ENCODE peak calls at places on chromosomes 11 and 22, in five cellular contexts. W is sigmoid colon, G is astrocyte of the spinal cord, L is HL-60, V is upper lobe of right lung. D is an unnamed sample.

GRCh38 chr11:46237248-46238077 is 40.0 kb upstream of the CREB3L1 start:
- DNase-seq in L (peak), V (peak), G (peak), W (peak), D (peak)

GRCh38 chr11:64007629-64008282 is 21.5 kb downstream of the OTUB1 start:
- DNase-seq in W (peak), L (no peak), G (no peak), V (peak), D (peak)

GRCh38 chr11:128620306-128621175 is 33.2 kb upstream of the ETS1 start:
- DNase-seq in W (no peak), L (no peak), V (no peak), G (no peak), D (no peak)

GRCh38 chr22:37930270-37930951 is 23.0 kb downstream of the C22orf23 start:
- DNase-seq in W (no peak), V (no peak), L (peak), G (no peak), D (peak)

GRCh38 chr11:83971063-83971462 is 684.9 kb upstream of the CCDC90B start:
- DNase-seq in G (peak), V (no peak), W (no peak), L (no peak), D (peak)

GRCh38 chr11:113376156-113376555 is 11.4 kb upstream of the ANKK1 start:
- DNase-seq in V (no peak), L (no peak), G (no peak), W (no peak), D (peak)

GRCh38 chr11:1303196-1303821 is 6.1 kb downstream of the TOLLIP start:
- DNase-seq in W (no peak), V (peak), G (no peak), L (peak), D (no peak)

GRCh38 chr11:1025410-1026162 is 10.9 kb downstream of the MUC6 start:
- DNase-seq in W (no peak), G (no peak), L (no peak), V (no peak), D (no peak)

GRCh38 chr11:114257621-114258558 is 38.3 kb upstream of the NNMT start:
- DNase-seq in G (peak), W (peak), L (peak), V (peak), D (no peak)

GRCh38 chr11:123707206-123707605 is 34.3 kb downstream of the ZNF202 start:
- DNase-seq in V (no peak), L (no peak), G (no peak), W (no peak), D (no peak)

GRCh38 chr11:8597182-8597581 is 3.2 kb upstream of the STK33 start:
- DNase-seq in L (peak), W (no peak), G (peak), V (no peak), D (peak)

GRCh38 chr11:59857444-59858434 is 8.5 kb downstream of the TCN1 start:
- DNase-seq in V (no peak), L (peak), G (no peak), W (no peak), D (no peak)

GRCh38 chr11:100442017-100442416 is 245.1 kb upstream of the ARHGAP42 start:
- DNase-seq in V (no peak), G (no peak), L (no peak), W (no peak), D (no peak)

GRCh38 chr22:41687901-41688364 is 734 bp downstream of the SNU13 start:
- DNase-seq in L (peak), V (peak), W (no peak), G (peak), D (peak)

GRCh38 chr11:93116641-93117577 is 80.9 kb downstream of the SLC36A4 start:
- DNase-seq in V (no peak), G (no peak), W (no peak), L (no peak), D (no peak)

GRCh38 chr11:134412508-134413333 is 679 bp upstream of the B3GAT1 start:
- DNase-seq in V (no peak), L (no peak), W (no peak), G (no peak), D (no peak)

GRCh38 chr11:27688076-27688475 is 12.2 kb downstream of the BDNF start:
- DNase-seq in L (no peak), W (no peak), V (peak), G (no peak), D (no peak)

GRCh38 chr22:49627217-49628181 is 200.2 kb downstream of the BRD1 start:
- DNase-seq in W (no peak), G (no peak), V (no peak), L (no peak), D (no peak)

GRCh38 chr11:65180877-65181568 is 705 bp upstream of the CAPN1 start:
- DNase-seq in G (peak), V (peak), L (peak), W (peak), D (peak)

GRCh38 chr22:39931271-39931670 is 28.9 kb upstream of the TMA7B start:
- DNase-seq in W (no peak), L (no peak), G (no peak), V (no peak), D (no peak)

GRCh38 chr11:102842930-102843329 is 479 bp downstream of the MMP3 start:
- DNase-seq in W (no peak), G (no peak), L (no peak), V (no peak), D (peak)

GRCh38 chr11:46560300-46561025 is 33.4 kb downstream of the AMBRA1 start:
- DNase-seq in L (peak), V (no peak), W (no peak), G (peak), D (peak)

GRCh38 chr11:1099519-1100355 is 25.1 kb downstream of the MUC2 start:
- DNase-seq in W (no peak), G (no peak), L (no peak), V (no peak), D (no peak)

GRCh38 chr11:124610295-124610694 is 933 bp upstream of the PANX3 start:
- DNase-seq in W (no peak), V (no peak), L (no peak), G (no peak), D (no peak)

GRCh38 chr11:12517306-12517705 is 139.9 kb downstream of the PARVA start:
- DNase-seq in G (no peak), V (no peak), L (no peak), W (peak), D (no peak)

GRCh38 chr11:10116588-10116987 is 177.4 kb downstream of the SBF2 start:
- DNase-seq in G (no peak), V (no peak), L (no peak), W (no peak), D (no peak)

GRCh38 chr22:24421428-24421931 is 5.9 kb upstream of the ADORA2A start:
- DNase-seq in V (no peak), W (no peak), G (no peak), L (peak), D (no peak)

GRCh38 chr22:49570032-49570848 is 257.4 kb downstream of the BRD1 start:
- DNase-seq in W (peak), V (peak), G (no peak), L (no peak), D (no peak)

GRCh38 chr11:18527512-18527911 is 770 bp upstream of the TSG101 start:
- DNase-seq in V (no peak), L (peak), W (no peak), G (peak), D (peak)

GRCh38 chr11:60985991-60986915 is 14.8 kb downstream of the CD6 start:
- DNase-seq in L (peak), W (no peak), G (peak), V (peak), D (peak)

GRCh38 chr22:38982008-38982927 is at the start of gene APOBEC3B:
- DNase-seq in G (peak), V (peak), L (peak), W (peak), D (peak)

GRCh38 chr22:24428751-24429410 is 1.5 kb downstream of the ADORA2A start:
- DNase-seq in V (no peak), G (no peak), L (no peak), W (no peak), D (no peak)

GRCh38 chr22:21984793-21985192 is 2.2 kb upstream of the TOP3B start:
- DNase-seq in G (no peak), W (no peak), V (no peak), L (no peak), D (peak)

GRCh38 chr11:55474321-55474720 is 79.9 kb upstream of the OR4C15 start:
- DNase-seq in W (no peak), V (no peak), L (no peak), G (no peak), D (no peak)

GRCh38 chr11:28090052-28090749 is 17.8 kb downstream of the KIF18A start:
- DNase-seq in G (peak), L (no peak), V (no peak), W (no peak), D (peak)

DNA sequence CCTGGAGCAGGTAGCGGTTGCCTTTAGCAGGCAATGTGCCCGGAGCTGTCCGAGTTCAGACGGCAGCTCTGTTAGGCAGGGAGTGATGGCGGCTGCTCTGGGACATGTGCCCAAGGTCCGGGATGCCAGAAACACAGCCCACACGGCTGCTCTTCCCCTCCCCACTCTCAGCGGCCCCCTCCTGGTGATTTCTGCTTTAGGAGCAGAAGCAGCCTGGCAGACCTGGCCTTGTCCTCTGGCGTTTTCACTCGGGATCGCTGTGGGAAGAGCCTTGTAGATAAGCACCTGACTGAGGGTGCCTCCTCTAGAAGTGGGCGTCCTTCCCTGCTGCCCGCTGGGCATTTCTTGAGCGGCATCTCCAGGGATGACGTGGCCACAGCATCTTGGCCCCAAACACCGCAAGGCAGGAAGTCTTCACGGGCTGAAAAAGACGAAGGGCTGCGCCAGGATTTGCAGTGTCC is 392.2 kb downstream of the TBC1D22A start:
- DNase-seq in G (peak), W (peak), V (no peak), L (no peak), D (peak)
- H3K4me3 ChIP-seq in G (peak), W (peak), V (no peak), L (no peak), D (peak)

GRCh38 chr11:13776134-13776815 is 107.8 kb downstream of the FAR1 start:
- DNase-seq in G (no peak), W (no peak), V (no peak), L (no peak), D (no peak)
- TF ChIP-seq CTCF in G (peak), W (no peak), V (peak), L (no peak), D (no peak)

DNA sequence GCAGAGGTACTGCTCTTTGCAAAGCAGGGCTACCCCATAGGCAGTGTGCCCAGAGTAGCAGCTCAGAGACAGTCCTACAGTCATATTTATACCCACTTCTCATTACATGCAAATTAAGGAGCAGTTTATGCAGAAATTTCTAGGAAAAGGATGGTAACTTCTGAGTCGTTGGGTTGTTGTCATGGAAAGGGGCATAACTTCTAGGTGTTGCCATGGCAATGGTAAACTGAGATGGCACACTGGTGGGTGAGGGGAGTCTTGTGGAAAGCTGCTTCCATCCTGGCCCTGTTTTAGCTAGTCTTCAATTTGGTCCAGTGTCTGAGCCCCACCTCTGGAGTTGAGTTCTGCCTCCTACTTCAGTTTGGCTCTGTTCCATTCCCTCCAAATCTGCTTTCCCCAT is 77.4 kb downstream of the MN1 start:
- DNase-seq in L (no peak), G (no peak), V (no peak), W (no peak), D (no peak)
- H3K4me3 ChIP-seq in L (no peak), G (no peak), V (no peak), W (no peak), D (no peak)

DNA sequence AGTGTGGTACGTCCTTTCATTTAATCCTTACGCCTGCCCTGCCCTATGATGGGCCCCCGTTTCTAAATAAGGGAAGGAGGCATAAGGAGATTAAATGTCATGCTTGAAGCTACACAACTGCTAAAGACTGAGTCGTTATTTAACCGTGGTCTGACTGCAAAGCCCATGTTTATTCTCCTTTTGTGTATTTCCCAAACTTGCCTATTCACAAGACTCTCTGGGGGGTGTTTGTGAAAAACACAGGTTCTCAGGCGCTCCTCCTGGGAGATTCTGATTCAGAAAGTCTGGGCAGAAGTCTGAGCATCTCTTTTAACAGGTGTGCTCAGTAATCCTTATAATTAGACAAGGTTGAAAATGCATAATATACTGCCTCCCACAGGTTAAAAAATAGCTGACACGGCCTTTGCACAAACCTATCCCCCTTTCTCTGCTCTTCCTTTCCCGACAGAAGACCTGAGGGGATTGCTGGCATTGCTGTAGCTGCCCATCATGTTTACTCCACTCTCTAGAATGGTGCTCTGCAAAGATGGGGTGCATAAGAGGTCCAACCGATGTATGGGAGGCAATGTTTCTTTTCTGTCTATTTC is 56.4 kb upstream of the ZBTB44 start:
- DNase-seq in W (no peak), L (no peak), V (no peak), G (no peak), D (no peak)
- TF ChIP-seq CTCF in W (no peak), L (no peak), V (no peak), G (no peak), D (no peak)

GRCh38 chr11:68762481-68762880 is 11.2 kb upstream of the TESMIN start:
- DNase-seq in G (no peak), W (no peak), V (no peak), L (no peak), D (no peak)
- H3K4me3 ChIP-seq in G (no peak), W (no peak), V (no peak), L (no peak), D (no peak)

D was measured in fibroblast of the aortic adventitia.